ENCODE peak calls at places on chromosomes 1 and 21, in ten cellular contexts. O, R, P, C, E, I, U, W, Q and K are unnamed samples.

GRCh38 chr1:200038987-200039848 is 11.7 kb downstream of the NR5A2 start:
- DNase-seq in R (peak; percentile 77), I (no peak), O (no peak), Q (peak; percentile 57), C (no peak), P (peak; percentile 71), E (peak; percentile 52), W (no peak), U (no peak), K (no peak)

GRCh38 chr1:153773004-153773921 is 1.9 kb upstream of the SLC27A3 start:
- DNase-seq in U (no peak), W (no peak), I (no peak), Q (peak; percentile 62), O (no peak), P (no peak), R (peak; percentile 70), C (no peak), E (no peak), K (no peak)

GRCh38 chr1:153626929-153627796 is at the start of gene S100A13:
- DNase-seq in I (no peak), W (no peak), R (peak; percentile 90), C (peak; percentile 92), P (peak; percentile 85), E (peak; percentile 97), U (no peak), Q (peak; percentile 92), O (peak; percentile 89), K (no peak)

GRCh38 chr1:182731852-182732575 is 47.6 kb upstream of the RGS8 start:
- DNase-seq in I (no peak), O (no peak), Q (no peak), W (no peak), U (no peak), R (no peak), P (no peak), E (no peak), C (no peak), K (no peak)

GRCh38 chr1:207938016-207938415 is 27.1 kb upstream of the CD34 start:
- DNase-seq in I (no peak), O (no peak), U (no peak), W (no peak), C (no peak), E (peak; percentile 68), R (peak; percentile 74), Q (peak; percentile 43), P (no peak), K (no peak)

GRCh38 chr1:33878392-33878791 is 14.5 kb downstream of the HMGB4 start:
- DNase-seq in C (no peak), E (no peak), U (no peak), W (no peak), O (no peak), Q (no peak), I (no peak), R (no peak), P (no peak), K (no peak)

GRCh38 chr21:46096596-46096981 is 1.3 kb upstream of the COL6A2 start:
- DNase-seq in E (no peak), O (no peak), P (no peak), W (no peak), U (no peak), Q (peak; percentile 46), I (no peak), R (peak; percentile 64), C (no peak), K (no peak)

GRCh38 chr1:30903343-30904034 is 5.1 kb downstream of the SDC3 start:
- DNase-seq in P (no peak), I (no peak), U (no peak), C (no peak), O (no peak), E (peak; percentile 52), Q (peak; percentile 31), W (no peak), R (peak; percentile 38), K (no peak)

GRCh38 chr1:153567621-153568366 is 2.1 kb upstream of the S100A2 start:
- DNase-seq in E (peak; percentile 29), C (no peak), P (peak; percentile 48), Q (no peak), O (no peak), W (no peak), R (no peak), U (no peak), I (no peak), K (no peak)